ENCODE peak calls at places on chromosomes 1 and 21, in six cellular contexts. G is NCI-H774; F is activated CD4-positive, alpha-beta T cell treated with anti-CD3 and anti-CD28 coated beads, Interleukin-2, amount 50 U/mL, for 48 hours; B is AG09319; Q is activated gamma-delta T cell treated with Interleukin-2 at 50 U/mL for 16 hours; N is cardiac muscle cell. T is an unnamed sample.

GRCh38 chr1:61221642-61222041 is 139.3 kb downstream of the NFIA start:
- DNase-seq in N (peak; percentile 78), Q (no peak), B (no peak), G (no peak), F (no peak), T (no peak)

GRCh38 chr21:35475768-35476167 is 426.7 kb upstream of the RUNX1 start:
- DNase-seq in G (no peak), N (peak; percentile 85), F (no peak), B (peak; percentile 25), Q (no peak), T (peak; percentile 1)

GRCh38 chr21:15820327-15820726 is 90.5 kb downstream of the USP25 start:
- DNase-seq in Q (no peak), G (no peak), F (no peak), N (no peak), B (no peak), T (peak; percentile 64)

GRCh38 chr1:246595146-246595545 is 28.9 kb downstream of the CNST start:
- DNase-seq in G (no peak), F (no peak), B (no peak), Q (no peak), N (no peak), T (no peak)

GRCh38 chr1:159652506-159652905 is 61.9 kb downstream of the CRP start:
- DNase-seq in Q (no peak), N (peak; percentile 34), B (no peak), G (no peak), F (no peak), T (no peak)

GRCh38 chr21:45830221-45830640 is 151.3 kb upstream of the COL6A1 start:
- DNase-seq in G (peak; percentile 41), F (no peak), Q (no peak), B (no peak), N (no peak), T (no peak)

GRCh38 chr1:208803371-208803811 is 559.2 kb upstream of the PLXNA2 start:
- DNase-seq in G (no peak), B (no peak), F (no peak), Q (no peak), N (no peak), T (no peak)

GRCh38 chr1:224644553-224645154 is 28.5 kb downstream of the CNIH3 start:
- DNase-seq in F (peak; percentile 63), N (peak; percentile 63), B (peak; percentile 11), G (peak; percentile 37), Q (peak; percentile 48), T (peak; percentile 10)

GRCh38 chr1:117275055-117275454 is 64.3 kb upstream of the VTCN1 start:
- DNase-seq in F (no peak), G (no peak), B (no peak), N (peak; percentile 25), Q (no peak), T (no peak)

GRCh38 chr21:45371649-45372048 is 33.3 kb upstream of the COL18A1 start:
- DNase-seq in F (no peak), B (no peak), G (no peak), N (peak; percentile 57), Q (no peak), T (no peak)

GRCh38 chr1:24551910-24552571 is 3.8 kb upstream of the NCMAP start:
- DNase-seq in G (no peak), Q (no peak), F (no peak), B (no peak), N (peak; percentile 55), T (no peak)

GRCh38 chr1:6599141-6599975 is 3.3 kb downstream of the KLHL21 start:
- DNase-seq in G (no peak), B (no peak), N (no peak), Q (peak; percentile 50), F (peak; percentile 63), T (no peak)

GRCh38 chr1:42136466-42136865 is 16.7 kb upstream of the GUCA2B start:
- DNase-seq in F (no peak), Q (no peak), N (no peak), G (no peak), B (no peak), T (no peak)

GRCh38 chr1:9960705-9961562 is 17.7 kb downstream of the NMNAT1 start:
- DNase-seq in B (no peak), F (no peak), N (peak; percentile 2), G (no peak), Q (no peak), T (no peak)

GRCh38 chr1:63063367-63063766 is 259.0 kb upstream of the FOXD3 start:
- DNase-seq in F (no peak), Q (no peak), B (no peak), G (no peak), N (no peak), T (no peak)

GRCh38 chr1:1678581-1679380 is 13.8 kb downstream of the SLC35E2B start:
- DNase-seq in F (peak; percentile 20), N (no peak), Q (no peak), B (no peak), G (no peak), T (no peak)

GRCh38 chr21:39430457-39430856 is 15.1 kb downstream of the LCA5L start:
- DNase-seq in B (no peak), G (no peak), Q (no peak), N (no peak), F (no peak), T (no peak)

GRCh38 chr21:35346697-35347096 is 297.6 kb upstream of the RUNX1 start:
- DNase-seq in G (no peak), B (no peak), Q (no peak), N (peak; percentile 21), F (no peak), T (no peak)

GRCh38 chr1:59043796-59044195 is 253.1 kb upstream of the FGGY start:
- DNase-seq in B (peak; percentile 86), F (no peak), Q (no peak), N (peak; percentile 91), G (no peak), T (no peak)

GRCh38 chr1:2229921-2230700 is 2.0 kb downstream of the SKI start:
- DNase-seq in B (no peak), F (peak; percentile 40), Q (no peak), N (peak; percentile 59), G (no peak), T (no peak)

GRCh38 chr1:207987164-207987563 is 76.2 kb upstream of the CD34 start:
- DNase-seq in G (no peak), B (no peak), Q (no peak), N (peak; percentile 28), F (no peak), T (no peak)

GRCh38 chr1:168498159-168498609 is 45.6 kb downstream of the XCL2 start:
- DNase-seq in B (peak; percentile 43), G (no peak), F (no peak), Q (no peak), N (peak; percentile 87), T (no peak)

GRCh38 chr1:19338323-19338762 is 26.2 kb downstream of the SLC66A1 start:
- DNase-seq in G (no peak), F (no peak), N (no peak), Q (no peak), B (no peak), T (peak; percentile 83)

GRCh38 chr1:101122452-101123166 is 97.0 kb upstream of the DPH5 start:
- DNase-seq in N (no peak), Q (no peak), B (no peak), G (no peak), F (no peak), T (no peak)

GRCh38 chr1:64343105-64343960 is 126.6 kb upstream of the CACHD1 start:
- DNase-seq in G (peak; percentile 24), F (no peak), Q (no peak), B (peak; percentile 79), N (peak; percentile 26), T (no peak)

GRCh38 chr1:225750420-225750819 is 27.2 kb upstream of the SRP9 start:
- DNase-seq in N (no peak), B (no peak), Q (no peak), F (no peak), G (no peak), T (no peak)

GRCh38 chr1:96414598-96414997 is 307.0 kb upstream of the PTBP2 start:
- DNase-seq in F (no peak), G (no peak), B (no peak), N (no peak), Q (no peak), T (no peak)

GRCh38 chr1:23530089-23530749 is 814 bp downstream of the E2F2 start:
- DNase-seq in Q (no peak), F (peak; percentile 43), N (no peak), G (no peak), B (no peak), T (no peak)

GRCh38 chr1:213564215-213564659 is 423.5 kb upstream of the PROX1 start:
- DNase-seq in G (peak; percentile 57), F (no peak), N (no peak), B (no peak), Q (no peak), T (no peak)

GRCh38 chr1:15155191-15155590 is 1.6 kb downstream of the TMEM51 start:
- DNase-seq in Q (no peak), B (no peak), G (no peak), N (no peak), F (no peak), T (no peak)

GRCh38 chr1:37479255-37480124 is 5.1 kb downstream of the ZC3H12A start:
- DNase-seq in G (no peak), Q (peak; percentile 90), N (peak; percentile 85), F (peak; percentile 94), B (peak; percentile 71), T (no peak)

T was measured in SK-N-MC.